ENCODE peak calls at places on chromosomes 6 and 20, in eight cellular contexts. G, L, T, F, P, C, W and K are unnamed samples.

GRCh38 chr20:11810316-11811130 is 107.2 kb upstream of the BTBD3 start:
- DNase-seq in G (no peak), L (peak; percentile 75), T (no peak), F (peak; percentile 60), P (no peak), C (no peak), W (no peak), K (no peak)

GRCh38 chr6:109527989-109528388 is 45.0 kb upstream of the ZBTB24 start:
- DNase-seq in G (peak; percentile 21), L (peak; percentile 27), T (peak; percentile 66), F (peak; percentile 40), P (no peak), C (no peak), W (no peak), K (peak; percentile 19)

GRCh38 chr6:27280540-27281000 is 31.5 kb downstream of the POM121L2 start:
- DNase-seq in G (peak; percentile 35), L (no peak), T (peak; percentile 65), F (peak; percentile 58), P (peak; percentile 28), C (no peak), W (no peak), K (no peak)

GRCh38 chr6:31121131-31121790 is 1.0 kb upstream of the CDSN start:
- DNase-seq in G (no peak), L (no peak), T (no peak), F (no peak), P (no peak), C (no peak), W (no peak), K (no peak)

GRCh38 chr6:39891976-39892375 is 42.3 kb downstream of the MOCS1 start:
- DNase-seq in G (no peak), L (no peak), T (no peak), F (no peak), P (no peak), C (no peak), W (no peak), K (no peak)

GRCh38 chr6:169332250-169332649 is 78.6 kb upstream of the THBS2 start:
- DNase-seq in G (no peak), L (no peak), T (no peak), F (no peak), P (no peak), C (no peak), W (no peak), K (no peak)

GRCh38 chr20:53283597-53283996 is 310.0 kb downstream of the ZNF217 start:
- DNase-seq in G (no peak), L (no peak), T (no peak), F (no peak), P (no peak), C (peak; percentile 23), W (no peak), K (no peak)

GRCh38 chr6:133277895-133278545 is 36.9 kb downstream of the EYA4 start:
- DNase-seq in G (no peak), L (no peak), T (no peak), F (no peak), P (no peak), C (no peak), W (no peak), K (no peak)

GRCh38 chr6:89411019-89411268 is 1.1 kb downstream of the RRAGD start:
- DNase-seq in G (no peak), L (no peak), T (peak; percentile 39), F (no peak), P (peak; percentile 45), C (peak; percentile 59), W (peak; percentile 34), K (peak; percentile 24)

GRCh38 chr6:103617642-103618041 is 1242.1 kb downstream of the HACE1 start:
- DNase-seq in G (no peak), L (no peak), T (no peak), F (no peak), P (no peak), C (no peak), W (no peak), K (no peak)

GRCh38 chr6:4441981-4442434 is 306.6 kb upstream of the ECI2 start:
- DNase-seq in G (no peak), L (no peak), T (no peak), F (no peak), P (peak; percentile 18), C (no peak), W (no peak), K (no peak)

GRCh38 chr20:53364617-53365016 is 229.0 kb downstream of the ZNF217 start:
- DNase-seq in G (no peak), L (no peak), T (no peak), F (no peak), P (no peak), C (no peak), W (no peak), K (no peak)

GRCh38 chr6:129709451-129709908 is 497 bp downstream of the ARHGAP18 start:
- DNase-seq in G (no peak), L (peak; percentile 14), T (no peak), F (no peak), P (peak; percentile 33), C (no peak), W (no peak), K (peak; percentile 36)

GRCh38 chr6:129707882-129708495 is 2.0 kb downstream of the ARHGAP18 start:
- DNase-seq in G (no peak), L (no peak), T (no peak), F (no peak), P (no peak), C (no peak), W (no peak), K (no peak)

GRCh38 chr6:129709909-129710721 is at the start of gene ARHGAP18:
- DNase-seq in G (peak; percentile 86), L (peak; percentile 92), T (peak; percentile 91), F (peak; percentile 94), P (peak; percentile 94), C (peak; percentile 35), W (peak; percentile 86), K (peak; percentile 80)

GRCh38 chr6:129707028-129707427 is 2.9 kb downstream of the ARHGAP18 start:
- DNase-seq in G (no peak), L (no peak), T (no peak), F (no peak), P (no peak), C (no peak), W (no peak), K (no peak)

DNA sequence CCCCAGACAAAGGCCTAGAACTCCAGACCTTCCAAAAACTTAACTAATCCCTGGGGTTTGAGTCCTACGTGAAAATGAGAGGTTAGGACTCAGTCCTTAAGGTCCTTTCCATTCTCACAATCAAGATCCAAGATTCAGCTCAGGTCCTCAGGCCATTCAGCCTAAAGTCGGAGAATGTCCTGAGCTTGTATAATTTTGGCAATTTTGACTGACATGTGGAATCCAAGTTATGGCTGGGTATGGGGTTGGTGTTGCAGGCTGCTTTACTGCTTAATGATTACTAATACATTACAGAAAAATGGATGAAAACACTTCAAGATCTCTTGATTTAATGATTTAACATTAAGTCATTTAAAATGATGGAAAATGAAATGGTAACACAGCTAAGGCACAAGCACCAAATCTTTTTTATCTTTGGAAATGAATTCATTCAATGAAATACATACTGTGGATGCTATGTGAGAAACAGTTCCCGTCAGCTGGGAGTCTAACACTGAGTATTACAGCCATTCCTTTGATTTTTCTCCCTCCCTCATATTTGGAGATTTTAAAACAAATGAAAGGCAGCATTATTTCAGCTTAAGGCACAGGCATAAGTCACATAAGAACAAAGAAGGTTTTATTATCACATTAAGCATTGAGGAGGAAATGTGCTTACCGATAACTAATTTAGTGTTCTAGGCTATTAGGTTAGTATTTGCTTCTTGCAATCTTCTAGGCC is 1.3 kb downstream of the ARHGAP18 start:
- DNase-seq in G (no peak), L (no peak), T (no peak), F (no peak), P (no peak), C (no peak), W (no peak), K (no peak)
- TF ChIP-seq CTCF in G (no peak), L (no peak), T (no peak), F (no peak), P (no peak), C (no peak), W (no peak), K (no peak)

DNA sequence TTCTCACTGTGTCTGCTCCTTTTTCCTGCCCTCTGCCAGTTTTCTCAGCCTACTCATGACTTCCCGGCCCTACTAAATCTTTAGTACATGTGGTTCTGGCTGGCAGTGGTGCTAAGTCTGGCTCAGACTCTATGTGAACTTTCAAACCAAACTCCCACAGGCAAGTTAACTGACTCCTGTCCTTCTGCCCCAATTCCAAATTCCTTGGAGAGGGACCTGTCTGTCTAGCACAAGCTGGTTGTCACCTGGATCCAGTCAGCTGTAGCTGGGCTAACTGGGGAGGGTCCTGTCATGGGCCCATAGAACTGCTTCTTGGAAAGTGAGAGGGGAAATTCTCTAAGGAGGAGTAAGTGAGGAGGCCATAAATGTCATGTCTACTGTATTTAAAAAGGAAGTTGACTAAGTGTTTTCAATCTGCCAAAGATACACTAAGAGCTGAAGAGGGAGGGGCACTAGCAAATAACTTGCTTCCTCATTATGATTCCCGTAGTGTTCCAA is 240.1 kb downstream of the KCNQ5 start:
- DNase-seq in G (no peak), L (peak; percentile 67), T (no peak), F (no peak), P (no peak), C (no peak), W (no peak), K (no peak)
- H2AFZ ChIP-seq in G (no peak overlapping the region), L (peak overlapping the region; percentile 73), T (no peak overlapping the region), F (no peak overlapping the region), P (no peak overlapping the region), C (peak overlapping the region; percentile 53), W (no peak overlapping the region), K (no peak overlapping the region)

GRCh38 chr20:61950631-61951010 is 115.1 kb downstream of the TAF4 start:
- DNase-seq in G (no peak), L (no peak), T (no peak), F (no peak), P (no peak), C (no peak), W (no peak), K (no peak)

GRCh38 chr20:61951695-61952533 is 113.8 kb downstream of the TAF4 start:
- DNase-seq in G (no peak), L (no peak), T (peak; percentile 85), F (peak; percentile 88), P (peak; percentile 69), C (no peak), W (no peak), K (no peak)

GRCh38 chr20:61948586-61949362 is 116.9 kb downstream of the TAF4 start:
- DNase-seq in G (no peak), L (no peak), T (no peak), F (no peak), P (no peak), C (no peak), W (no peak), K (no peak)

GRCh38 chr20:61949363-61949713 is 116.3 kb downstream of the TAF4 start:
- DNase-seq in G (no peak), L (no peak), T (no peak), F (no peak), P (no peak), C (no peak), W (no peak), K (no peak)

GRCh38 chr20:61949714-61950630 is 115.7 kb downstream of the TAF4 start:
- DNase-seq in G (no peak), L (no peak), T (no peak), F (no peak), P (no peak), C (no peak), W (no peak), K (no peak)
- TF ChIP-seq EZH2phosphoT487 in G (no peak), L (no peak), T (no peak), F (no peak), P (no peak), C (no peak), W (no peak), K (no peak)

GRCh38 chr20:32362924-32363364 is 4.8 kb downstream of the ASXL1 start:
- DNase-seq in G (no peak), L (no peak), T (no peak), F (no peak), P (no peak), C (no peak), W (no peak), K (no peak)
- TF ChIP-seq CTCF in G (no peak), L (no peak), T (no peak), F (no peak), P (no peak), C (no peak), W (no peak), K (no peak)